ENCODE peak calls at places on chromosomes 5 and 9, in six cellular contexts. One of them, this sample, is unnamed.

GRCh38 chr5:39349484-39349883 is 14.8 kb downstream of the C9 start:
- DNase-seq in PC-9: no peak
- DNase-seq in mammary epithelial cell: no peak
- DNase-seq in GM23248: no peak
- DNase-seq in keratinocyte: no peak
- DNase-seq in GM23338: no peak
- DNase-seq in this sample: no peak

GRCh38 chr5:132237670-132238069 is 10.0 kb upstream of the P4HA2 start:
- DNase-seq in GM23338: no peak
- DNase-seq in keratinocyte: no peak
- DNase-seq in PC-9: no peak
- DNase-seq in GM23248: no peak
- DNase-seq in mammary epithelial cell: no peak
- DNase-seq in this sample: no peak

GRCh38 chr5:51479840-51480239 is 96.6 kb downstream of the ISL1 start:
- DNase-seq in GM23338: no peak
- DNase-seq in keratinocyte: no peak
- DNase-seq in mammary epithelial cell: no peak
- DNase-seq in GM23248: no peak
- DNase-seq in PC-9: no peak
- DNase-seq in this sample: no peak

GRCh38 chr5:140553657-140554056 is 3.6 kb downstream of the SRA1 start:
- DNase-seq in keratinocyte: no peak
- DNase-seq in mammary epithelial cell: peak
- DNase-seq in GM23248: peak
- DNase-seq in GM23338: no peak
- DNase-seq in PC-9: no peak
- DNase-seq in this sample: no peak

GRCh38 chr5:144473650-144474049 is 303.0 kb downstream of the KCTD16 start:
- DNase-seq in mammary epithelial cell: no peak
- DNase-seq in PC-9: no peak
- DNase-seq in GM23338: no peak
- DNase-seq in keratinocyte: no peak
- DNase-seq in GM23248: no peak
- DNase-seq in this sample: no peak

GRCh38 chr9:971901-972511 is 4.4 kb upstream of the DMRT3 start:
- DNase-seq in GM23338: peak
- DNase-seq in PC-9: no peak
- DNase-seq in keratinocyte: no peak
- DNase-seq in mammary epithelial cell: no peak
- DNase-seq in GM23248: no peak
- DNase-seq in this sample: peak

GRCh38 chr5:43389679-43390329 is 22.4 kb downstream of the CCL28 start:
- DNase-seq in PC-9: peak
- DNase-seq in mammary epithelial cell: peak
- DNase-seq in GM23338: peak
- DNase-seq in GM23248: peak
- DNase-seq in keratinocyte: peak
- DNase-seq in this sample: peak

GRCh38 chr5:960551-960950 is 48.1 kb upstream of the NKD2 start:
- DNase-seq in keratinocyte: no peak
- DNase-seq in PC-9: no peak
- DNase-seq in mammary epithelial cell: no peak
- DNase-seq in GM23338: no peak
- DNase-seq in GM23248: no peak
- DNase-seq in this sample: no peak

GRCh38 chr9:69809304-69809863 is 11.2 kb upstream of the CFAP95 start:
- DNase-seq in PC-9: no peak
- DNase-seq in GM23248: peak
- DNase-seq in mammary epithelial cell: peak
- DNase-seq in keratinocyte: no peak
- DNase-seq in GM23338: peak
- DNase-seq in this sample: peak

GRCh38 chr9:38388283-38389223 is 3.9 kb upstream of the ALDH1B1 start:
- DNase-seq in GM23248: peak
- DNase-seq in mammary epithelial cell: no peak
- DNase-seq in GM23338: no peak
- DNase-seq in PC-9: no peak
- DNase-seq in keratinocyte: no peak
- DNase-seq in this sample: no peak

GRCh38 chr9:73024601-73025034 is 71.8 kb upstream of the ALDH1A1 start:
- DNase-seq in GM23338: no peak
- DNase-seq in GM23248: no peak
- DNase-seq in PC-9: no peak
- DNase-seq in keratinocyte: no peak
- DNase-seq in mammary epithelial cell: no peak
- DNase-seq in this sample: no peak

GRCh38 chr9:20315672-20316071 is 306.6 kb downstream of the MLLT3 start:
- DNase-seq in PC-9: no peak
- DNase-seq in keratinocyte: peak
- DNase-seq in GM23338: no peak
- DNase-seq in GM23248: peak
- DNase-seq in mammary epithelial cell: peak
- DNase-seq in this sample: no peak

GRCh38 chr9:133609311-133610098 is at the start of gene FAM163B:
- DNase-seq in mammary epithelial cell: peak
- DNase-seq in keratinocyte: no peak
- DNase-seq in PC-9: no peak
- DNase-seq in GM23338: peak
- DNase-seq in GM23248: peak
- DNase-seq in this sample: peak

GRCh38 chr5:173925449-173926071 is 37.4 kb downstream of the CPEB4 start:
- DNase-seq in GM23248: peak
- DNase-seq in GM23338: peak
- DNase-seq in PC-9: no peak
- DNase-seq in mammary epithelial cell: no peak
- DNase-seq in keratinocyte: peak
- DNase-seq in this sample: peak

GRCh38 chr5:10220253-10220652 is 29.4 kb downstream of the ATPSCKMT start:
- DNase-seq in mammary epithelial cell: no peak
- DNase-seq in PC-9: no peak
- DNase-seq in GM23338: peak
- DNase-seq in keratinocyte: no peak
- DNase-seq in GM23248: no peak
- DNase-seq in this sample: peak

DNA sequence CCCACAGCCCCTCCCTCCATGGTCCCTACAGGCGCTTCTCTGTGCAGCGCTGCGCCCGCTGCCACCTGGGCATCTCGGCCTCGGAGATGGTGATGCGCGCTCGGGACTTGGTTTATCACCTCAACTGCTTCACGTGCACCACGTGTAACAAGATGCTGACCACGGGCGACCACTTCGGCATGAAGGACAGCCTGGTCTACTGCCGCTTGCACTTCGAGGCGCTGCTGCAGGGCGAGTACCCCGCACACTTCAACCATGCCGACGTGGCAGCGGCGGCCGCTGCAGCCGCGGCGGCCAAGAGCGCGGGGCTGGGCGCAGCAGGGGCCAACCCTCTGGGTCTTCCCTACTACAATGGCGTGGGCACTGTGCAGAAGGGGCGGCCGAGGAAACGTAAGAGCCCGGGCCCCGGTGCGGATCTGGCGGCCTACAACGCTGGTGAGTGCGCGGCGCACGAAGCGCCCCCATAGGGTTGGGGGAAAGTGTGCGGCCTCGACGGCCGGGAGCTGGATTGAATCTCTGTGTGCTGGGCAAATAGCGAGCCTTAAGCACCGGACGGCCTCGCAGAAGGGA is 3.6 kb downstream of the LHX2 start:
- DNase-seq in GM23338: peak
- DNase-seq in keratinocyte: no peak
- DNase-seq in GM23248: no peak
- DNase-seq in mammary epithelial cell: no peak
- DNase-seq in PC-9: no peak
- DNase-seq in this sample: peak
- TF ChIP-seq EZH2 in GM23338: no peak
- TF ChIP-seq EZH2 in keratinocyte: peak
- TF ChIP-seq EZH2 in GM23248: no peak
- TF ChIP-seq EZH2 in mammary epithelial cell: no peak
- TF ChIP-seq EZH2 in PC-9: no peak
- TF ChIP-seq EZH2 in this sample: peak

GRCh38 chr5:68419637-68420452 is 204.3 kb downstream of the PIK3R1 start:
- DNase-seq in keratinocyte: no peak
- DNase-seq in GM23248: peak
- DNase-seq in mammary epithelial cell: no peak
- DNase-seq in PC-9: peak
- DNase-seq in GM23338: no peak
- DNase-seq in this sample: peak

GRCh38 chr5:68421667-68422220 is 206.2 kb downstream of the PIK3R1 start:
- DNase-seq in PC-9: no peak
- DNase-seq in mammary epithelial cell: no peak
- DNase-seq in GM23338: no peak
- DNase-seq in GM23248: no peak
- DNase-seq in keratinocyte: no peak
- DNase-seq in this sample: no peak

GRCh38 chr5:68419101-68419636 is 203.6 kb downstream of the PIK3R1 start:
- DNase-seq in GM23248: no peak
- DNase-seq in PC-9: peak
- DNase-seq in mammary epithelial cell: no peak
- DNase-seq in GM23338: no peak
- DNase-seq in keratinocyte: no peak
- DNase-seq in this sample: no peak

GRCh38 chr5:68418680-68419079 is 203.1 kb downstream of the PIK3R1 start:
- DNase-seq in keratinocyte: no peak
- DNase-seq in GM23248: no peak
- DNase-seq in mammary epithelial cell: no peak
- DNase-seq in GM23338: no peak
- DNase-seq in PC-9: no peak
- DNase-seq in this sample: no peak

DNA sequence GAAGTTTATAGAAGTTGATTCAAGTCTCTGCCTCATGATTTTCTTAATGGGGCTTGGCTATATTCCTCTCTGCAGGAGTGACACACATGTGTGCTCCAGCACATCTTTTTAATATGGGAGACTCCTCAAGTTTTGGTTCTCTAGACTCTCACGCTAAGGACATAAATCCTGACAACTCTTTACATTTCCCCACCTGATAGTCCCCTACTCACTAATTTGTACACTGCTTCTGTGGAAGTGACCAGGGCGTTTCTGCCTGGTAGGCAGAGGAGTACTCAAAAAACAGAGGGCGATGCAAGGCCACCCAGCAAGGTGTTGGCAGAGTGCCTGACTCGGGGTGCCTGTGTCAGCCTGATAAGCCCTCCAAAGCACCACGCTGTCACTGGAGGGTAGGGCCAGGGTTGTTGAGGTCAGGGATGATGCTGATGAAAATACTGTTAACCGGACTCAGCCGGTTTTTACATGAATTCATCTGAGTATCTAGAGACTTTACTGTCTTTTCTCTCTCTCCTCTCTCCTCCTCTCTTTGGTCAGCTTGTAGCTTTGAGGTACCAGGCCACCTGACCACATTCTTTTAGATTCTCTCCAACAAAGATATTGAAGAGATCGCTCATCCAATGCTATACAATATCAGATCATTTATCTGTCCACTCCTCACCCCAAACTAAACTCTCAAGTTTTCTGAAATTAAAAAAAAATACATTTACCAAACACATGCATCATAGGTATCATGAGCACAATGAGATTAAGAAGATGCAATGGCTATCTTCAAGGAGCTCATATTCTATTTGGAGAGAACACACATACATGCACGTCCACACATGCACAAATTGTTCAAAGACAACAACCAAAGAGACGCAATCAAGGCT is 205.2 kb downstream of the PIK3R1 start:
- DNase-seq in GM23248: no peak
- DNase-seq in mammary epithelial cell: no peak
- DNase-seq in keratinocyte: no peak
- DNase-seq in GM23338: no peak
- DNase-seq in PC-9: no peak
- DNase-seq in this sample: no peak
- H3K27ac ChIP-seq in GM23248: no peak
- H3K27ac ChIP-seq in mammary epithelial cell: no peak
- H3K27ac ChIP-seq in keratinocyte: no peak
- H3K27ac ChIP-seq in GM23338: no peak
- H3K27ac ChIP-seq in PC-9: no peak
- H3K27ac ChIP-seq in this sample: no peak

GRCh38 chr5:135508496-135509005 is 27.2 kb downstream of the NEUROG1 start:
- DNase-seq in PC-9: no peak
- DNase-seq in keratinocyte: no peak
- DNase-seq in GM23338: peak
- DNase-seq in mammary epithelial cell: no peak
- DNase-seq in GM23248: no peak
- DNase-seq in this sample: peak
- TF ChIP-seq EZH2 in PC-9: no peak
- TF ChIP-seq EZH2 in keratinocyte: no peak
- TF ChIP-seq EZH2 in GM23338: peak
- TF ChIP-seq EZH2 in mammary epithelial cell: no peak
- TF ChIP-seq EZH2 in GM23248: no peak
- TF ChIP-seq EZH2 in this sample: peak

GRCh38 chr5:172775326-172776234 is 4.6 kb upstream of the DUSP1 start:
- DNase-seq in keratinocyte: no peak
- DNase-seq in PC-9: peak
- DNase-seq in mammary epithelial cell: peak
- DNase-seq in GM23248: peak
- DNase-seq in GM23338: no peak
- DNase-seq in this sample: no peak

GRCh38 chr5:172778223-172778814 is 7.3 kb upstream of the DUSP1 start:
- DNase-seq in keratinocyte: peak
- DNase-seq in PC-9: peak
- DNase-seq in GM23338: no peak
- DNase-seq in mammary epithelial cell: peak
- DNase-seq in GM23248: peak
- DNase-seq in this sample: no peak

GRCh38 chr5:172779968-172780350 is 9.0 kb upstream of the DUSP1 start:
- DNase-seq in GM23338: no peak
- DNase-seq in mammary epithelial cell: no peak
- DNase-seq in keratinocyte: no peak
- DNase-seq in PC-9: no peak
- DNase-seq in GM23248: no peak
- DNase-seq in this sample: no peak

GRCh38 chr5:172776235-172776594 is 5.2 kb upstream of the DUSP1 start:
- DNase-seq in keratinocyte: no peak
- DNase-seq in GM23338: no peak
- DNase-seq in mammary epithelial cell: no peak
- DNase-seq in GM23248: no peak
- DNase-seq in PC-9: no peak
- DNase-seq in this sample: no peak

DNA sequence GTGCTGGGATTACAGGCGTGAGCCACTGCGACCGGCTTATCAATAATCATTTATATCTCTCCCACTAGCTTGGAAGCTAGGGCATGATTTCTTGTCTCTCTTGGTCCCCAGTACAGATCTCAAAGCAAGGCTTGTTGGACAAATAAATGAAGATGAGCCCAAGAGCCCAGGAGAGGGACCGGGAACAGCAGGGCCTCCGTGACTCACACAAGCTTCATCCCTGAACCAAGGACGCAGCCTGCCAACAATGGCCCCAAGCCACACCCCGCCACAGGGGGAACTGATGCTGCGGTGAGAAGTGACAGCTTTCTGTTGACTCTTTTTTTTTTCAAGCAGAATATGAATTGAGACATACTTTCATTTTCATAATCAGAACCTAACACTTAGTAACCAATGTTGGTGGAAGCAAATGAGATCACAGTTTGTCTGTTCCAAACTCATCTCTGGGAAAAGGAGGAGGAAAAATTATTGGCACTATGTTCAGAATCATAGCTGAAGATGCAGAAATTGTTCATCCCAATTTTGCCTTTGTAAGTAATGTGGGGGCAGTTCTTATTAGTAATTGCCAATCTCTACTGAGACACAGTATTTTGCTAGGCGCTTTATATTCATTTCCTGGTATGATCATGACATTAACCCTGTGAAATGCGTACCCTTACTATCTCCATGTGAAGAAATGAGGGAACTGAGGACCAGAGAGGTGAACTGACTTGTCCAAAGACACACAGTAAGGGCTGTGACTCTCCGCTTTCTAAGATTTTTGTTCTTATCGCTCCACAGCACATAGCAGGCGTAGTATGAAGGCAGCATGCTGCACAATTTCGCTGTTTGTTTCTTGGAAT is 6.6 kb upstream of the DUSP1 start:
- DNase-seq in mammary epithelial cell: peak
- DNase-seq in keratinocyte: peak
- DNase-seq in GM23248: peak
- DNase-seq in PC-9: peak
- DNase-seq in GM23338: no peak
- DNase-seq in this sample: no peak
- H3K27ac ChIP-seq in mammary epithelial cell: peak
- H3K27ac ChIP-seq in keratinocyte: peak
- H3K27ac ChIP-seq in GM23248: peak
- H3K27ac ChIP-seq in PC-9: peak
- H3K27ac ChIP-seq in GM23338: no peak
- H3K27ac ChIP-seq in this sample: no peak

This sample was measured in neural progenitor cell.